ENCODE peak calls at places on chromosome 7, in four cellular contexts. One of them, this sample, is unnamed.

GRCh38 chr7:157306836-157307533 is 29.8 kb upstream of the DNAJB6 start:
- DNase-seq in cerebellum: no peak
- DNase-seq in ELR: no peak
- DNase-seq in GM12891: no peak
- DNase-seq in this sample: no peak

GRCh38 chr7:44819292-44819691 is 22.8 kb downstream of the PPIA start:
- DNase-seq in cerebellum: no peak
- DNase-seq in ELR: no peak
- DNase-seq in GM12891: no peak
- DNase-seq in this sample: no peak

GRCh38 chr7:69739182-69739581 is 140.9 kb downstream of the AUTS2 start:
- DNase-seq in cerebellum: no peak
- DNase-seq in ELR: no peak
- DNase-seq in GM12891: no peak
- DNase-seq in this sample: no peak

GRCh38 chr7:47253650-47254080 is 328.2 kb downstream of the TNS3 start:
- DNase-seq in cerebellum: peak
- DNase-seq in ELR: peak
- DNase-seq in GM12891: no peak
- DNase-seq in this sample: no peak

GRCh38 chr7:151637781-151638261 is 118.1 kb upstream of the RHEB start:
- DNase-seq in cerebellum: no peak
- DNase-seq in ELR: no peak
- DNase-seq in GM12891: no peak
- DNase-seq in this sample: no peak

GRCh38 chr7:142811154-142811737 is 40.5 kb downstream of the PRSS2 start:
- DNase-seq in cerebellum: peak
- DNase-seq in ELR: peak
- DNase-seq in GM12891: no peak
- DNase-seq in this sample: no peak

GRCh38 chr7:117445206-117445605 is 17.9 kb upstream of the ASZ1 start:
- DNase-seq in cerebellum: no peak
- DNase-seq in ELR: no peak
- DNase-seq in GM12891: no peak
- DNase-seq in this sample: no peak

GRCh38 chr7:32476816-32477648 is 13.1 kb downstream of the LSM5 start:
- DNase-seq in cerebellum: no peak
- DNase-seq in ELR: peak
- DNase-seq in GM12891: no peak
- DNase-seq in this sample: no peak

GRCh38 chr7:9149499-9150082 is 716.2 kb downstream of the NXPH1 start:
- DNase-seq in cerebellum: no peak
- DNase-seq in ELR: peak
- DNase-seq in GM12891: no peak
- DNase-seq in this sample: no peak

GRCh38 chr7:157579425-157579824 is 242.6 kb downstream of the DNAJB6 start:
- DNase-seq in cerebellum: no peak
- DNase-seq in ELR: no peak
- DNase-seq in GM12891: no peak
- DNase-seq in this sample: no peak

This sample was measured in cortex of kidney.